ENCODE peak calls at places on chromosomes 1 and 21, in ten cellular contexts. M, P, Z, N, K, W, I, F, Y and E are unnamed samples. For H3K9me3, the result is how much of the 10 kb centered on the place peaks cover.

GRCh38 chr1:111154021-111154999 is 14.3 kb downstream of the CEPT1 start:
- DNase-seq in M (no peak), P (no peak), Z (no peak), N (no peak), K (no peak), W (no peak), I (no peak), F (no peak), Y (no peak), E (no peak)

GRCh38 chr21:35086357-35086756 is 37.3 kb upstream of the RUNX1 start:
- DNase-seq in M (no peak), P (no peak), Z (no peak), N (no peak), K (no peak), W (peak), I (no peak), F (no peak), Y (no peak), E (no peak)

GRCh38 chr1:88998716-88999115 is 6.3 kb upstream of the KYAT3 start:
- DNase-seq in M (no peak), P (peak), Z (no peak), N (no peak), K (no peak), W (peak), I (no peak), F (no peak), Y (peak), E (no peak)

GRCh38 chr1:101112051-101112770 is 86.6 kb upstream of the DPH5 start:
- DNase-seq in M (no peak), P (peak), Z (peak), N (no peak), K (peak), W (no peak), I (no peak), F (peak), Y (no peak), E (peak)

GRCh38 chr1:186212574-186213224 is 162.4 kb downstream of the TPR start:
- DNase-seq in M (no peak), P (peak), Z (no peak), N (no peak), K (peak), W (peak), I (no peak), F (no peak), Y (peak), E (no peak)

GRCh38 chr1:185284106-185284505 is 32.9 kb downstream of the IVNS1ABP start:
- DNase-seq in M (no peak), P (no peak), Z (no peak), N (no peak), K (no peak), W (no peak), I (no peak), F (no peak), Y (no peak), E (no peak)

GRCh38 chr1:170929835-170930554 is 5.3 kb upstream of the MROH9 start:
- DNase-seq in M (no peak), P (peak), Z (no peak), N (no peak), K (peak), W (peak), I (peak), F (no peak), Y (peak), E (peak)

GRCh38 chr1:31798086-31798432 is 17.8 kb downstream of the SPOCD1 start:
- DNase-seq in M (peak), P (no peak), Z (no peak), N (no peak), K (no peak), W (no peak), I (no peak), F (no peak), Y (no peak), E (no peak)

DNA sequence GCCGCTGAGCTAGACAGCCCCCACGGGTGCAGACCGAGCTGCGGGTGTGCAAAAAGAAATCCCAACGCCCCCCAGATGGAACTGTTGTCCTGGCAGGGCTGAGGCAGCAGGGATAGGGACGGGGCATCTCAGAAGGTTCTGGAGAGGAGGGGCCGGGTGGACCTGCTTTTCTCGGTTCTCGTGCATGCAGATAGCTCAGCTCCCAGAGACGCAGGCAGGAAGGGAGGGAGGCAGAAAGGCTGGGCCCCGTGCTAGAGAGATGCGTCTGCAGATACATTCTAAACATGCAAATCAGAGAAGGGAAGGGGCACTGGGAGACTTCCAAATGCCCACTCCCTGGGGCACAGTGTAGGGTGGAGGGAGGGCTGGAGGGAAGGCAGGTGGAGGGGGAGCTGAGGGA is 41.4 kb downstream of the TAS1R2 start:
- DNase-seq in M (no peak), P (peak), Z (no peak), N (no peak), K (no peak), W (no peak), I (no peak), F (no peak), Y (no peak), E (no peak)
- H3K4me3 ChIP-seq in M (no peak), P (no peak), Z (no peak), N (no peak), K (no peak), W (no peak), I (no peak), F (no peak), Y (no peak), E (no peak)

GRCh38 chr1:152745765-152746444 is 11.9 kb upstream of the KPRP start:
- DNase-seq in M (no peak), P (no peak), Z (no peak), N (no peak), K (no peak), W (no peak), I (no peak), F (no peak), Y (no peak), E (no peak)
- H3K9me3 ChIP-seq in M (under half), P (under half), Z (under half), N (under half), K (under half), W (under half), I (under half), F (under half), Y (under half), E (under half)

DNA sequence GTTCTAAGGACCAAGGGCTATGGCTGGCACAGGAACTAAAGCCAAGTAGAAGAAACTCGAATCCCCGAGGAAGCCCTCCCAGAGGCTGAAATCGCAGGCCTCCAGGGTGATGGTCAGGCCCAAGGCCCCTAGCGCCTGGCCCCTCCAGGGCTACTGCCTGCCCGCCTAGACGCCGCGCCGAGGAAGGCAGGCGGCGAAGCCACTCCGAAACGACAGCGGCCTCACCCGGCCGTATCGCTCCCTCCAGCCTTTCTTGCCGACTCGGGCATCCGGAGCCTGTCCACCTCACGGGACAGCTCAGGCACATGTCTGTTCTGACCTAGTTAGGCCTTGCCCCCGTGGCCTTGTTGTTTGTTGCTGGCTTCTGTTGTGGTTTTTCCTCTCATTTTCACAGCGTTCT is 9.7 kb upstream of the LHX8 start:
- DNase-seq in M (peak), P (no peak), Z (peak), N (peak), K (no peak), W (no peak), I (no peak), F (no peak), Y (no peak), E (no peak)
- H3K4me3 ChIP-seq in M (no peak), P (no peak), Z (no peak), N (no peak), K (no peak), W (no peak), I (no peak), F (no peak), Y (no peak), E (no peak)

GRCh38 chr1:4129693-4130092 is 229.6 kb upstream of the C1orf174 start:
- DNase-seq in M (no peak), P (no peak), Z (peak), N (no peak), K (no peak), W (no peak), I (no peak), F (no peak), Y (no peak), E (no peak)

GRCh38 chr1:4127595-4128140 is 227.6 kb upstream of the C1orf174 start:
- DNase-seq in M (no peak), P (no peak), Z (no peak), N (no peak), K (no peak), W (no peak), I (no peak), F (no peak), Y (no peak), E (no peak)

GRCh38 chr1:4131734-4132133 is 231.7 kb upstream of the C1orf174 start:
- DNase-seq in M (no peak), P (no peak), Z (no peak), N (no peak), K (no peak), W (no peak), I (no peak), F (no peak), Y (no peak), E (no peak)

GRCh38 chr1:4128616-4129015 is 228.5 kb upstream of the C1orf174 start:
- DNase-seq in M (no peak), P (no peak), Z (peak), N (peak), K (no peak), W (no peak), I (no peak), F (no peak), Y (no peak), E (no peak)

GRCh38 chr1:4130096-4130495 is 230.0 kb upstream of the C1orf174 start:
- DNase-seq in M (no peak), P (no peak), Z (no peak), N (no peak), K (no peak), W (no peak), I (no peak), F (no peak), Y (no peak), E (no peak)
- H3K9me3 ChIP-seq in M (under half), P (under half), Z (under half), N (under half), K (under half), W (under half), I (under half), F (under half), Y (under half), E (under half)

GRCh38 chr1:236063551-236063918 is 1.4 kb downstream of the NID1 start:
- DNase-seq in M (no peak), P (no peak), Z (no peak), N (no peak), K (no peak), W (no peak), I (no peak), F (no peak), Y (no peak), E (no peak)
- H3K4me3 ChIP-seq in M (peak), P (peak), Z (peak), N (peak), K (peak), W (peak), I (peak), F (peak), Y (no peak), E (peak)

GRCh38 chr21:18986197-18986596 is 582.6 kb upstream of the TMPRSS15 start:
- DNase-seq in M (no peak), P (no peak), Z (no peak), N (no peak), K (no peak), W (no peak), I (no peak), F (no peak), Y (no peak), E (no peak)
- H3K9me3 ChIP-seq in M (under half), P (under half), Z (under half), N (under half), K (under half), W (under half), I (under half), F (under half), Y (under half), E (under half)

GRCh38 chr1:27600500-27601175 is 3.3 kb downstream of the AHDC1 start:
- DNase-seq in M (no peak), P (peak), Z (no peak), N (no peak), K (no peak), W (no peak), I (no peak), F (no peak), Y (no peak), E (peak)
- H3K4me3 ChIP-seq in M (no peak), P (peak), Z (no peak), N (no peak), K (peak), W (no peak), I (peak), F (peak), Y (no peak), E (no peak)

GRCh38 chr1:7485086-7485780 is 285.9 kb upstream of the VAMP3 start:
- DNase-seq in M (no peak), P (no peak), Z (peak), N (no peak), K (no peak), W (peak), I (no peak), F (no peak), Y (no peak), E (peak)

GRCh38 chr1:7482077-7482476 is 289.0 kb upstream of the VAMP3 start:
- DNase-seq in M (no peak), P (no peak), Z (peak), N (no peak), K (peak), W (no peak), I (no peak), F (no peak), Y (no peak), E (peak)

GRCh38 chr1:7483634-7484383 is 287.3 kb upstream of the VAMP3 start:
- DNase-seq in M (no peak), P (no peak), Z (peak), N (peak), K (no peak), W (no peak), I (no peak), F (no peak), Y (no peak), E (no peak)

GRCh38 chr1:7481194-7481593 is 289.9 kb upstream of the VAMP3 start:
- DNase-seq in M (no peak), P (no peak), Z (peak), N (no peak), K (no peak), W (peak), I (no peak), F (no peak), Y (no peak), E (peak)

DNA sequence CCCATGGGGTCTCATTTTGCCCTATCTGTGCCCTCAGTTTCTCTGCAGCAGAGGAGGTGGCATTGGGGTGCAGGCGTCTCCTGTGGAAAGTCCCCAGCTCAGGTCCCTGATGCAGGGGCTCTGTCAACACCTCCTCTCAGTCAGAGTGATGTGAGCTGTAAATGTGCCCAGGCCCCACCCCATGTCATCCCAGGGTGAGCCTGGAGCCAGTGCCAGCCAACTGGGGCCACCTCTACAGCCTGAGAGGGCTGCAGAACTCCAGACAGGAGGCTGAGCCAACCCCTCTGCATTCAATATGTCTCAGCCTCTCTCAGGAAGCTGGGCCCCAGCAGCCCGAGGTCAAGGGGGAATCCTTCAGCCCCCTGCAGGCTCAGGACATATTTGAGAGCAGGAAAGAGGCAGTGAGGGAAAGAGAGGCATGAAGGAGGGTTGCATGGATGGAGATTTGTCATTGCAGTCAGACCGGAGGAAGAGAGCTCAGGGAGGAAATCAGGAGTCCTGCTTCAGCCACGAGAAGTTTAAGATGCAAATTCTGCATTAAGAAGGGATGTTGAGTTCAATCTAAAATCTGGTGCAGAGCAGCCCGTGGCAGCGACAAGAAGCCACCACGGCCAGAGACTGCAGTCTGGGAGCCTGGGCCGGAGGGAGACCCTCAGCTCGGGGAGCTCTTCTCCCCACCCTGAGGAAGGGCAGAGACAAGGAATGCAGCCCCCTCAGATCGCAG is 288.2 kb upstream of the VAMP3 start:
- DNase-seq in M (no peak), P (no peak), Z (peak), N (no peak), K (peak), W (no peak), I (no peak), F (no peak), Y (no peak), E (no peak)
- H3K9me3 ChIP-seq in M (under half), P (under half), Z (under half), N (under half), K (under half), W (under half), I (under half), F (under half), Y (under half), E (under half)

DNA sequence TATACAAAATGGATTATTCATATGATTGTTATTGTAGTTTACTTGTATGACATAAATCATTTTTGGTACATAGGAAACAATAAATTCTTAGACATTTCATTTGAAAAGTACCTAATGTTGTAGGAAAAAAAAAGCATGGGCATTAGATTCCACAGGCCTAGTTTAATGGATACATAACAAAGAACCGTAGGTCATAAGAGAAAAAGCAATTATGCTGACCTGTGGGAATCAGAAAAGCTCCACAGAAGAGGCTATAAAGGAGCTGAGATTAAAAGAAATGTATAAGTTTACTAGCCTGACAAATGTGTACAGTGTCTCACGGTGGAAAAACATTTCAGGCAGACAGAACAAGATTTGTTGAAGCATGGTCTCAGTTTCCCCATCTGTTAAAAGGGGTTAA is 3.7 kb downstream of the DEPDC1 start:
- DNase-seq in M (no peak), P (no peak), Z (no peak), N (no peak), K (no peak), W (no peak), I (no peak), F (no peak), Y (no peak), E (no peak)
- H3K4me3 ChIP-seq in M (no peak), P (peak), Z (no peak), N (no peak), K (no peak), W (no peak), I (no peak), F (no peak), Y (no peak), E (no peak)

GRCh38 chr1:23362218-23362713 is 7.4 kb downstream of the ZNF436 start:
- DNase-seq in M (no peak), P (no peak), Z (no peak), N (no peak), K (no peak), W (no peak), I (no peak), F (no peak), Y (no peak), E (no peak)
- H3K9me3 ChIP-seq in M (under half), P (half or more), Z (half or more), N (under half), K (under half), W (under half), I (under half), F (half or more), Y (under half), E (under half)